ENCODE peak calls at places on chromosomes 4 and X, in seven cellular contexts. One of them, this sample, is unnamed.

GRCh38 chr4:182143822-182144620 is 99.2 kb upstream of the TENM3 start:
- DNase-seq in GM13976: peak
- DNase-seq in HT1080: peak
- DNase-seq in hepatic stellate cell: no peak
- DNase-seq in left lung: no peak
- DNase-seq in ecto neural progenitor cell: peak
- DNase-seq in omental fat pad: peak
- DNase-seq in this sample: no peak

GRCh38 chrX:110853610-110854009 is 58.0 kb upstream of the CHRDL1 start:
- DNase-seq in GM13976: no peak
- DNase-seq in HT1080: peak
- DNase-seq in hepatic stellate cell: peak
- DNase-seq in left lung: no peak
- DNase-seq in ecto neural progenitor cell: peak
- DNase-seq in omental fat pad: no peak
- DNase-seq in this sample: no peak

GRCh38 chr4:74267998-74268606 is 40.2 kb upstream of the EPGN start:
- DNase-seq in GM13976: no peak
- DNase-seq in HT1080: peak
- DNase-seq in hepatic stellate cell: peak
- DNase-seq in left lung: no peak
- DNase-seq in ecto neural progenitor cell: no peak
- DNase-seq in omental fat pad: no peak
- DNase-seq in this sample: no peak

GRCh38 chrX:124346064-124346876 is at the start of gene SH2D1A:
- DNase-seq in GM13976: no peak
- DNase-seq in HT1080: no peak
- DNase-seq in hepatic stellate cell: no peak
- DNase-seq in left lung: no peak
- DNase-seq in ecto neural progenitor cell: no peak
- DNase-seq in omental fat pad: no peak
- DNase-seq in this sample: no peak

GRCh38 chr4:71270901-71271300 is 67.9 kb upstream of the SLC4A4 start:
- DNase-seq in GM13976: peak
- DNase-seq in HT1080: peak
- DNase-seq in hepatic stellate cell: no peak
- DNase-seq in left lung: no peak
- DNase-seq in ecto neural progenitor cell: no peak
- DNase-seq in omental fat pad: no peak
- DNase-seq in this sample: peak

GRCh38 chr4:162403956-162404355 is 240.2 kb upstream of the FSTL5 start:
- DNase-seq in GM13976: no peak
- DNase-seq in HT1080: no peak
- DNase-seq in hepatic stellate cell: no peak
- DNase-seq in left lung: no peak
- DNase-seq in ecto neural progenitor cell: no peak
- DNase-seq in omental fat pad: no peak
- DNase-seq in this sample: no peak

GRCh38 chr4:4384837-4385236 is 2.1 kb upstream of the NSG1 start:
- DNase-seq in GM13976: no peak
- DNase-seq in HT1080: peak
- DNase-seq in hepatic stellate cell: no peak
- DNase-seq in left lung: no peak
- DNase-seq in ecto neural progenitor cell: peak
- DNase-seq in omental fat pad: no peak
- DNase-seq in this sample: no peak

GRCh38 chr4:52864816-52865215 is 2.7 kb downstream of the RASL11B start:
- DNase-seq in GM13976: no peak
- DNase-seq in HT1080: no peak
- DNase-seq in hepatic stellate cell: no peak
- DNase-seq in left lung: no peak
- DNase-seq in ecto neural progenitor cell: no peak
- DNase-seq in omental fat pad: no peak
- DNase-seq in this sample: no peak

GRCh38 chrX:68870357-68870756 is 41.5 kb downstream of the EFNB1 start:
- DNase-seq in GM13976: no peak
- DNase-seq in HT1080: no peak
- DNase-seq in hepatic stellate cell: no peak
- DNase-seq in left lung: no peak
- DNase-seq in ecto neural progenitor cell: no peak
- DNase-seq in omental fat pad: no peak
- DNase-seq in this sample: peak

GRCh38 chrX:113274345-113274744 is 433.7 kb upstream of the AMOT start:
- DNase-seq in GM13976: no peak
- DNase-seq in HT1080: peak
- DNase-seq in hepatic stellate cell: no peak
- DNase-seq in left lung: no peak
- DNase-seq in ecto neural progenitor cell: no peak
- DNase-seq in omental fat pad: no peak
- DNase-seq in this sample: no peak

This sample was measured in colonic mucosa.